ENCODE peak calls at places on chromosomes 5 and 9, in four cellular contexts. M, Q, G and I are unnamed samples.

GRCh38 chr9:24036459-24036858 is 210.4 kb upstream of the ELAVL2 start:
- DNase-seq in M (no peak), Q (no peak), G (peak), I (no peak)

GRCh38 chr5:172973127-172973916 is 10.2 kb upstream of the ATP6V0E1 start:
- DNase-seq in M (no peak), Q (no peak), G (no peak), I (no peak)

GRCh38 chr9:134585746-134586706 is 55.6 kb upstream of the COL5A1 start:
- DNase-seq in M (no peak), Q (peak), G (no peak), I (no peak)

GRCh38 chr9:14532716-14533115 is 160.5 kb downstream of the ZDHHC21 start:
- DNase-seq in M (no peak), Q (no peak), G (no peak), I (no peak)

GRCh38 chr5:116504593-116504992 is 70.0 kb downstream of the SEMA6A start:
- DNase-seq in M (no peak), Q (no peak), G (no peak), I (no peak)

GRCh38 chr9:84296146-84296843 is 44.3 kb downstream of the SLC28A3 start:
- DNase-seq in M (peak), Q (no peak), G (no peak), I (no peak)

GRCh38 chr5:1503301-1504243 is 20.2 kb downstream of the LPCAT1 start:
- DNase-seq in M (peak), Q (no peak), G (no peak), I (no peak)

GRCh38 chr5:61280766-61281427 is 51.2 kb upstream of the ZSWIM6 start:
- DNase-seq in M (peak), Q (no peak), G (no peak), I (no peak)

GRCh38 chr9:108022246-108022935 is 532.8 kb upstream of the KLF4 start:
- DNase-seq in M (no peak), Q (no peak), G (no peak), I (no peak)

GRCh38 chr9:33466565-33467495 is 6.9 kb downstream of the NOL6 start:
- DNase-seq in M (peak), Q (no peak), G (peak), I (no peak)

GRCh38 chr9:1100945-1101344 is 50.8 kb downstream of the DMRT2 start:
- DNase-seq in M (peak), Q (no peak), G (peak), I (no peak)

GRCh38 chr5:1281038-1281882 is 13.6 kb downstream of the TERT start:
- DNase-seq in M (no peak), Q (no peak), G (no peak), I (no peak)

GRCh38 chr9:87601175-87601574 is 103.5 kb downstream of the DAPK1 start:
- DNase-seq in M (peak), Q (no peak), G (no peak), I (no peak)

GRCh38 chr5:1003296-1003937 is 5.2 kb upstream of the NKD2 start:
- DNase-seq in M (peak), Q (peak), G (no peak), I (peak)

GRCh38 chr9:91211919-91212318 is 149.8 kb downstream of the AUH start:
- DNase-seq in M (peak), Q (no peak), G (no peak), I (no peak)

GRCh38 chr9:89383030-89383720 is 64.9 kb downstream of the SECISBP2 start:
- DNase-seq in M (no peak), Q (no peak), G (no peak), I (no peak)
- TF ChIP-seq CTCF in M (no peak), Q (no peak), G (no peak), I (no peak)

GRCh38 chr5:142587354-142587965 is 98.4 kb downstream of the FGF1 start:
- DNase-seq in M (no peak), Q (no peak), G (peak), I (no peak)
- TF ChIP-seq CTCF in M (peak), Q (no peak), G (peak), I (peak)

GRCh38 chr5:150302301-150303069 is at the start of gene ARSI:
- DNase-seq in M (peak), Q (no peak), G (peak), I (no peak)
- TF ChIP-seq CTCF in M (no peak), Q (no peak), G (peak), I (no peak)

DNA sequence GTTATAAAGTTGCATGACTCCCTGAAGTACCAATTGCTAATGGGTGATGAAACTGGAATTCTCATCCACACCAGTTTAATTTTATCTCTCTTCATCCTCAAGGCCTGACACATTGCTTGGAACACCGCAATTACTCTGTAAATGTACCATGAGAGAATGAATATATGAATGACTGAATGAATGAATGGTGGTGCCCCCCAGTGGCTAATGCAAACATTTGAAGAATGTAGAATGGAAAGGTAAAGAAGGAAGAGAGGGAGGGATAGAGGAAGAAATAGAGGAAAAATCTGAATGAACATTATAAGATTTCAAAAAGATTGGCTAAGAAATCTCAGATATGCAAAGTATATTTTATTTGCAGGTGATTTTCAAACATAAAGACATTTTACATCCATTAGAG is 13.1 kb downstream of the PAPPA start:
- DNase-seq in M (no peak), Q (no peak), G (peak), I (no peak)
- TF ChIP-seq CTCF in M (no peak), Q (no peak), G (peak), I (no peak)

GRCh38 chr9:77486463-77486862 is 161.7 kb downstream of the GNA14 start:
- DNase-seq in M (no peak), Q (no peak), G (no peak), I (no peak)

GRCh38 chr9:77486968-77487367 is 161.2 kb downstream of the GNA14 start:
- DNase-seq in M (no peak), Q (no peak), G (no peak), I (no peak)

GRCh38 chr9:77488439-77489126 is 159.5 kb downstream of the GNA14 start:
- DNase-seq in M (no peak), Q (no peak), G (peak), I (no peak)
- TF ChIP-seq CTCF in M (no peak), Q (no peak), G (peak), I (no peak)

GRCh38 chr5:9338796-9339195 is 207.1 kb downstream of the SEMA5A start:
- DNase-seq in M (no peak), Q (no peak), G (no peak), I (no peak)

GRCh38 chr5:9337908-9338307 is 208.0 kb downstream of the SEMA5A start:
- DNase-seq in M (no peak), Q (no peak), G (no peak), I (no peak)

GRCh38 chr5:9342161-9342787 is 203.6 kb downstream of the SEMA5A start:
- DNase-seq in M (no peak), Q (no peak), G (no peak), I (no peak)

GRCh38 chr5:9340095-9340494 is 205.8 kb downstream of the SEMA5A start:
- DNase-seq in M (no peak), Q (no peak), G (no peak), I (no peak)

GRCh38 chr5:9339206-9339818 is 206.6 kb downstream of the SEMA5A start:
- DNase-seq in M (no peak), Q (no peak), G (peak), I (no peak)
- TF ChIP-seq CTCF in M (no peak), Q (no peak), G (peak), I (no peak)

GRCh38 chr9:101484046-101484445 is 48.5 kb upstream of the ALDOB start:
- DNase-seq in M (no peak), Q (no peak), G (no peak), I (no peak)

GRCh38 chr9:101481296-101481695 is 45.7 kb upstream of the ALDOB start:
- DNase-seq in M (no peak), Q (no peak), G (no peak), I (no peak)

GRCh38 chr9:101487443-101487855 is 46.2 kb upstream of the RNF20 start:
- DNase-seq in M (no peak), Q (no peak), G (peak), I (no peak)

GRCh38 chr9:101485873-101486692 is 47.6 kb upstream of the RNF20 start:
- DNase-seq in M (peak), Q (no peak), G (peak), I (no peak)

DNA sequence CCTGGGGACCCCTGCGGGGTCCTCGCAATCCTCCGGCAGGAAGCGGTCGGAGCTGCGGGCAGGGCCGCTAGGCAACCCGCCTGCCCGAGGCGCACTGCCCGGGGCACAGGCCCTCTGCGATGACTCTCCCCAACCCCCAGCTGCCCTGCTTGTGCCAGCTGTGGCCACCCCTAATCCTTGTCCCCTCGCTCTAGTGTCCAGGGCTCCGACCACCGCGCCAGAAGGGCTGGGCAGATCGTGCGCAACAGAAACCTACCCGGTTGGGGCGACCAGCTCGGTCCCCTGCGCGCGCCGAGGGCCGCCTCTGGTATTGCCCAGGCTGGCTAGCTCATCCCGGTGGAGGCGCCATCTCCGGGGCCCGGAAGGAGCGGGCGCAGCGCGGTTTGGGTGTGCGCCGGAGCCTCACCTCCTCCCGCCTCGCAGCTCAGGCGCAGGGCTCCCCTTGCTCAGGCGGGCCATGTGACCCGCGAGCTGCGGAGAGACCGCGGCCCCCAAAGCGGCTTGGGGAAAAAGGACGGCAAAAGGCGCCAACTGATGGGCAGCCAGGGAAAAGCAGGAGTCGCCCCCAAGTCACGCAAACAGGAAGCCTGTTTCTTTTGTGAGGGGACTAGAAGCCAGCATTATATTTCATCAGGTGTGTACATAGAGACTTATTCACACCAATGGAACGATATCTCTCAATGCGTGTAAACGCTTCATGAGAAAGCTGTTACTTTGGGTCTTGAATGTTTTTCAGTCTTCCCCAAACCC is 46.8 kb upstream of the RNF20 start:
- DNase-seq in M (peak), Q (no peak), G (peak), I (no peak)
- TF ChIP-seq CTCF in M (no peak), Q (no peak), G (peak), I (no peak)

GRCh38 chr9:18017136-18017535 is 438.3 kb downstream of the SH3GL2 start:
- DNase-seq in M (no peak), Q (no peak), G (peak), I (no peak)
- TF ChIP-seq CTCF in M (no peak), Q (no peak), G (peak), I (no peak)

DNA sequence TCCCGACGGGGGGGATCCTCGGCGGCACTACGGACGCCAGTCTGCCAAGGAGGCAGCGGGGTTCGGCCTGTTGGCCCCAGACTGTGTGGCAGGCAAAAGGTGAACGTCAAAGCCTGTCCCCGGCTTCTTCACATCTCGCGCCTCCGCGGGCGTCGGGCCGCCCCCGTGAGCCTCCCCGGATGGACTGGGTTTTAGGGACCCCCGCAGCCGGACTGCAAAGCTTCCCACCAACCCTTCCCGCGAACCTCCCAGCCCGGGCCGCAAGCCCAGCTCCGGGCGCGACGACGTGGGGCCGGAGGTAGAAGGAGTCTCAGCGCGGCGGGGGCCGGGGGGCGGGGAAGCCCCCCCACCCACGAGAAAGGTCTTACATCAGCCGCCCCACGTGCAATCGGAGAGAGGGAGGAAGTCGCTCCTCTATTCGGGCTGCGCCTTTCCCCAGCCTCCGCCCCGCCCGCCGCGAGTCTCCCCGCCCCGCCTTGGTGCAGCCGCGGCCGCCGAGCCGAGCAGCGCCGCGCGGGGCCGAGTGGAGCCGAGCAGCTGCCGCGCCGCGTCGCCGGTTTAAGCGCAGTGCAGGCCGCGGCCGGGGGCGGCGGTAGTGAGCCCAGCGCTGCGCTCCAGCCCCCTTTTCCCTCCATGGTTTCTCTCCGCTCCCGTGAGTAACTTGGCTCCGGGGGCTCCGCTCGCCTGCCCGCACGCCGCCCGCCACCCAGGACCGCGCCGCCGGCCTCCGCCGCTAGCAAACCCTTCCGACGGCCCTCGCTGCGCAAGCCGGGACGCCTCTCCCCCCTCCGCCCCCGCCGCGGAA is at the start of gene ANP32B:
- DNase-seq in M (peak), Q (peak), G (peak), I (peak)
- TF ChIP-seq CTCF in M (peak), Q (peak), G (peak), I (peak)

GRCh38 chr5:71587709-71588532 is 781 bp downstream of the MCCC2 start:
- DNase-seq in M (peak), Q (no peak), G (peak), I (no peak)
- TF ChIP-seq CTCF in M (no peak), Q (no peak), G (no peak), I (no peak)